ENCODE peak calls at places on chromosomes 6 and 20, in five cellular contexts. U is fibroblast of mammary gland, X is A549, D is spleen, Q is PC-3. I is an unnamed sample.

GRCh38 chr20:25738198-25738597 is 41.5 kb upstream of the ZNF337 start:
- DNase-seq in U (peak; percentile 31), D (no peak), X (no peak), Q (peak; percentile 89), I (no peak)

GRCh38 chr6:119323478-119323877 is 26.1 kb downstream of the MAN1A1 start:
- DNase-seq in Q (no peak), D (no peak), U (no peak), X (no peak), I (no peak)

GRCh38 chr20:62327726-62328495 is 25.1 kb downstream of the ADRM1 start:
- DNase-seq in Q (no peak), D (no peak), X (no peak), U (no peak), I (no peak)

GRCh38 chr6:36596359-36596758 is 2.2 kb downstream of the SRSF3 start:
- DNase-seq in X (no peak), Q (no peak), D (no peak), U (peak; percentile 42), I (no peak)

GRCh38 chr6:52993461-52993860 is 1.6 kb downstream of the GSTA4 start:
- DNase-seq in U (peak; percentile 10), D (no peak), Q (no peak), X (no peak), I (no peak)

GRCh38 chr20:25050501-25051350 is 7.2 kb downstream of the ACSS1 start:
- DNase-seq in U (no peak), D (peak; percentile 68), Q (no peak), X (no peak), I (no peak)

GRCh38 chr6:37302086-37302686 is 44.2 kb upstream of the TMEM217 start:
- DNase-seq in X (no peak), Q (no peak), U (no peak), D (no peak), I (no peak)

GRCh38 chr20:50094522-50094921 is 18.4 kb downstream of the UBE2V1 start:
- DNase-seq in U (no peak), Q (no peak), D (no peak), X (no peak), I (no peak)

GRCh38 chr6:38353310-38354032 is 286.3 kb downstream of the BTBD9 start:
- DNase-seq in X (no peak), Q (no peak), U (no peak), D (no peak), I (no peak)

GRCh38 chr20:35742741-35743523 is 872 bp upstream of the RBM39 start:
- DNase-seq in U (peak; percentile 32), Q (no peak), X (peak; percentile 33), D (no peak), I (no peak)

GRCh38 chr20:3248167-3248992 is 9.4 kb upstream of the SLC4A11 start:
- DNase-seq in Q (no peak), U (peak; percentile 44), D (peak; percentile 74), X (no peak), I (no peak)

GRCh38 chr20:34904202-34904621 is 27.8 kb downstream of the ACSS2 start:
- DNase-seq in X (no peak), U (peak; percentile 16), D (no peak), Q (no peak), I (no peak)

GRCh38 chr6:33621396-33622388 is 570 bp downstream of the ITPR3 start:
- DNase-seq in U (peak; percentile 45), Q (peak; percentile 49), D (peak; percentile 86), X (no peak), I (no peak)

GRCh38 chr20:17795449-17796095 is 95.8 kb downstream of the BANF2 start:
- DNase-seq in U (peak; percentile 44), Q (no peak), X (no peak), D (no peak), I (no peak)

GRCh38 chr6:53858913-53859312 is 64.1 kb downstream of the LRRC1 start:
- DNase-seq in U (no peak), D (no peak), X (no peak), Q (no peak), I (no peak)

GRCh38 chr6:168649209-168649608 is 208.2 kb downstream of the SMOC2 start:
- DNase-seq in D (no peak), U (no peak), X (no peak), Q (no peak), I (no peak)

GRCh38 chr20:38290829-38291581 is 13.0 kb upstream of the BPI start:
- DNase-seq in D (no peak), Q (peak; percentile 58), X (peak; percentile 87), U (peak; percentile 85), I (no peak)

GRCh38 chr6:55758156-55758942 is 117.0 kb downstream of the BMP5 start:
- DNase-seq in X (peak; percentile 57), U (peak; percentile 98), D (no peak), Q (peak; percentile 97), I (no peak)

GRCh38 chr6:13539572-13539971 is 34.8 kb upstream of the SIRT5 start:
- DNase-seq in D (no peak), U (no peak), X (no peak), Q (no peak), I (no peak)

GRCh38 chr6:13538600-13538999 is 35.8 kb upstream of the SIRT5 start:
- DNase-seq in D (no peak), Q (no peak), X (no peak), U (no peak), I (no peak)

GRCh38 chr6:13536796-13537526 is 37.4 kb upstream of the SIRT5 start:
- DNase-seq in X (no peak), Q (no peak), D (no peak), U (no peak), I (no peak)

GRCh38 chr6:13537527-13537897 is 36.9 kb upstream of the SIRT5 start:
- DNase-seq in U (no peak), Q (no peak), D (no peak), X (no peak), I (no peak)

DNA sequence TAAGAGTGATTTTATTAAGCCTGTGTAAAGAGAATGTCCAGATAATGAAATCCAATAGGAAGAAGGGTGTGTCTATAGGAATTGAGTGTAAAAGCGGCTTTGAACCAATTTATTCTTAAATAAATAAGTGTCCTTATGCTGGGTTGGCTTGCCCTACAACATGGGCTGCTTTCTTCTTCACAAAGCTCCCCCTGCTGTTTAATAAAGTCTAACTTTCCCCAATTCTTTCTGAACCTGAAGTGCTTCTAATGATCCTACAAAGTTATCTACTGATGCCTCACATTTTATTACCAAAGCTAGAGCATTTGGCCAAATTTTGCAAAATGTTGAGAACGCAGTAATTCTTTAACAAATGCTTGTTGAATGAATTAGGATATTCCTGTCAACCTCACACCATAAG is 36.3 kb upstream of the SIRT5 start:
- DNase-seq in X (peak; percentile 46), Q (peak; percentile 70), D (no peak), U (peak; percentile 69), I (no peak)
- TF ChIP-seq CTCF in X (peak; percentile 42), Q (peak; percentile 72), D (peak; percentile 30), U (peak; percentile 38), I (peak; percentile 51)

GRCh38 chr20:51711426-51711825 is 56.8 kb downstream of the ATP9A start:
- DNase-seq in U (no peak), Q (no peak), D (no peak), X (no peak), I (no peak)

GRCh38 chr20:51713213-51713598 is 55.0 kb downstream of the ATP9A start:
- DNase-seq in D (no peak), U (no peak), X (no peak), Q (no peak), I (no peak)

GRCh38 chr20:51715028-51715872 is 52.9 kb downstream of the ATP9A start:
- DNase-seq in Q (no peak), U (no peak), X (no peak), D (no peak), I (no peak)

GRCh38 chr20:51710503-51710902 is 57.7 kb downstream of the ATP9A start:
- DNase-seq in D (no peak), U (no peak), Q (no peak), X (no peak), I (no peak)

DNA sequence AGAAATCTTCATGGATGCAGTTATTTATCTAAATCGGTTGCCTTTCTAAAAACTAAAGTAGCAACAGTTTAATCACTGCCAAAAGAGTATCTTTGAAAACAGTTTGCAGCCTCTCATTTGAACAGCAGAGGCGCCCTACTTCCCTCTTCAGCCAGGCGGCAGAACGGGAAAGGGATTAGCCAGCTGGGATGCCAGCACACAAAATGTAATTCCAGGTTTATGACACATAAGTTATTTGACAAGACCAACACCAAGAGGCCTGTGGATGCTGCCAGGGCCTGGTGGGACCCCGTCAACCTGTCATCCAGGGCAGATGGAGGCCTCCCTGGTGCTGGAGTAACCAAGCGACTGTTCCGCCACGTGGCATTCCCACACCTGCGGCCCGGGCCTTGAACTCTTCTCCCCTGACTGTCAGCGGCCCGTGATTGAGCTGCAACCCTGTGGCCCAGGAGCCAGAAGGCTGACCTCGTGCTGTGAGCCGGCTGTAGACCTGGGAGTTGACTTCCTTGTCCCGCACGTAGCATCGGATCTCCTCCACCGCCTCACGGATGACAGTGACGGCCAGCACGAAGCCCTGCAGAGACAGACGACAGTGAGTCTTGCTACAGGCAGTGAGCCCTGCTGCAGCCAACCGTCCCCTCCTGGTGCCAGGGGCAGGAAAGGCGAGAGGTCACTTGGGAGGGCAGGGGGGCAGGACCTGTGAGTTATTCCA is 55.5 kb downstream of the ATP9A start:
- DNase-seq in U (peak; percentile 30), D (no peak), X (peak; percentile 66), Q (peak; percentile 75), I (no peak)
- TF ChIP-seq CTCF in U (peak; percentile 41), D (no peak), X (peak; percentile 50), Q (peak; percentile 95), I (no peak)

GRCh38 chr20:46348972-46349741 is 40.9 kb upstream of the CDH22 start:
- DNase-seq in Q (peak; percentile 47), D (peak; percentile 84), X (peak; percentile 43), U (peak; percentile 52), I (peak; percentile 26)
- TF ChIP-seq CTCF in Q (peak; percentile 86), D (peak; percentile 32), X (peak; percentile 66), U (peak; percentile 77), I (peak; percentile 62)

GRCh38 chr6:169751242-169752073 is at the start of the genes DYNLT2 and ERMARD:
- DNase-seq in X (peak; percentile 93), U (peak; percentile 91), D (peak; percentile 98), Q (peak; percentile 92), I (peak; percentile 95)
- TF ChIP-seq CTCF in X (no peak), U (peak; percentile 15), D (peak; percentile 33), Q (no peak), I (no peak)

GRCh38 chr6:104896914-104897313 is 37.2 kb upstream of the HACE1 start:
- DNase-seq in Q (peak; percentile 19), X (no peak), U (peak; percentile 5), D (no peak), I (no peak)
- TF ChIP-seq CTCF in Q (peak; percentile 39), X (peak; percentile 45), U (peak; percentile 31), D (no peak), I (no peak)

GRCh38 chr20:51654495-51654894 is 112.0 kb upstream of the NFATC2 start:
- DNase-seq in U (no peak), D (no peak), Q (no peak), X (no peak), I (no peak)
- TF ChIP-seq CTCF in U (no peak), D (no peak), Q (no peak), X (no peak), I (no peak)

GRCh38 chr20:1800777-1801176 is 94.4 kb upstream of the SIRPA start:
- DNase-seq in D (no peak), U (peak; percentile 55), X (peak; percentile 56), Q (peak; percentile 72), I (no peak)
- TF ChIP-seq CTCF in D (no peak), U (peak; percentile 57), X (peak; percentile 64), Q (peak; percentile 81), I (no peak)

GRCh38 chr6:138297761-138298298 is 79.5 kb upstream of the PBOV1 start:
- DNase-seq in Q (no peak), D (no peak), X (no peak), U (peak; percentile 54), I (no peak)
- TF ChIP-seq CTCF in Q (no peak), D (no peak), X (no peak), U (no peak), I (no peak)

I was measured in natural killer cell.